ENCODE peak calls at places on chromosomes 1 and 21, in four cellular contexts. One of them, this sample, is unnamed.

GRCh38 chr21:33801424-33802405 is 113.9 kb downstream of the ATP5PO start:
- DNase-seq in trophoblast cell: peak; percentile 93
- DNase-seq in neural progenitor cell: peak; percentile 66
- DNase-seq in adipocyte: peak; percentile 75
- DNase-seq in this sample: no peak

GRCh38 chr1:29990304-29990703 is 733.1 kb downstream of the MATN1 start:
- DNase-seq in neural progenitor cell: no peak
- DNase-seq in adipocyte: no peak
- DNase-seq in trophoblast cell: no peak
- DNase-seq in this sample: no peak

GRCh38 chr1:44029260-44029910 is 1.9 kb downstream of the SLC6A9 start:
- DNase-seq in trophoblast cell: no peak
- DNase-seq in adipocyte: no peak
- DNase-seq in neural progenitor cell: no peak
- DNase-seq in this sample: no peak

GRCh38 chr1:245807306-245807705 is 652.5 kb downstream of the KIF26B start:
- DNase-seq in neural progenitor cell: no peak
- DNase-seq in adipocyte: no peak
- DNase-seq in trophoblast cell: no peak
- DNase-seq in this sample: no peak

GRCh38 chr1:178382372-178382771 is 114.4 kb downstream of the CLEC20A start:
- DNase-seq in neural progenitor cell: no peak
- DNase-seq in trophoblast cell: no peak
- DNase-seq in adipocyte: no peak
- DNase-seq in this sample: no peak

GRCh38 chr1:18440385-18441226 is 40.1 kb upstream of the KLHDC7A start:
- DNase-seq in trophoblast cell: no peak
- DNase-seq in adipocyte: no peak
- DNase-seq in neural progenitor cell: no peak
- DNase-seq in this sample: no peak

GRCh38 chr1:231799363-231799986 is 172.9 kb downstream of the DISC1 start:
- DNase-seq in adipocyte: no peak
- DNase-seq in trophoblast cell: no peak
- DNase-seq in neural progenitor cell: no peak
- DNase-seq in this sample: no peak

GRCh38 chr1:165279831-165280351 is 76.6 kb downstream of the LMX1A start:
- DNase-seq in neural progenitor cell: peak; percentile 62
- DNase-seq in trophoblast cell: no peak
- DNase-seq in adipocyte: no peak
- DNase-seq in this sample: no peak

GRCh38 chr1:182652933-182653332 is 31.5 kb downstream of the RGS8 start:
- DNase-seq in neural progenitor cell: no peak
- DNase-seq in adipocyte: no peak
- DNase-seq in trophoblast cell: no peak
- DNase-seq in this sample: no peak

GRCh38 chr1:31690921-31691320 is 12.9 kb downstream of the COL16A1 start:
- DNase-seq in trophoblast cell: no peak
- DNase-seq in neural progenitor cell: no peak
- DNase-seq in adipocyte: no peak
- DNase-seq in this sample: no peak

GRCh38 chr1:181514298-181515290 is 31.3 kb downstream of the CACNA1E start:
- DNase-seq in neural progenitor cell: no peak
- DNase-seq in trophoblast cell: no peak
- DNase-seq in adipocyte: no peak
- DNase-seq in this sample: no peak

GRCh38 chr21:41755258-41755933 is 11.5 kb downstream of the RIPK4 start:
- DNase-seq in adipocyte: no peak
- DNase-seq in trophoblast cell: peak; percentile 40
- DNase-seq in neural progenitor cell: no peak
- DNase-seq in this sample: no peak

GRCh38 chr1:66217021-66217420 is 316.9 kb upstream of the SGIP1 start:
- DNase-seq in adipocyte: no peak
- DNase-seq in trophoblast cell: no peak
- DNase-seq in neural progenitor cell: no peak
- DNase-seq in this sample: no peak

GRCh38 chr1:114130846-114131525 is 22.7 kb downstream of the SYT6 start:
- DNase-seq in neural progenitor cell: peak; percentile 42
- DNase-seq in trophoblast cell: no peak
- DNase-seq in adipocyte: no peak
- DNase-seq in this sample: no peak

GRCh38 chr1:19006000-19006399 is 49.5 kb upstream of the IFFO2 start:
- DNase-seq in adipocyte: no peak
- DNase-seq in trophoblast cell: no peak
- DNase-seq in neural progenitor cell: no peak
- DNase-seq in this sample: no peak

GRCh38 chr1:100502052-100502792 is 35.7 kb upstream of the GPR88 start:
- DNase-seq in adipocyte: peak; percentile 62
- DNase-seq in neural progenitor cell: no peak
- DNase-seq in trophoblast cell: peak; percentile 85
- DNase-seq in this sample: no peak

GRCh38 chr1:15180189-15180588 is 26.6 kb downstream of the TMEM51 start:
- DNase-seq in neural progenitor cell: no peak
- DNase-seq in adipocyte: no peak
- DNase-seq in trophoblast cell: no peak
- DNase-seq in this sample: no peak

GRCh38 chr1:222657899-222658298 is 40.0 kb downstream of the MIA3 start:
- DNase-seq in neural progenitor cell: no peak
- DNase-seq in adipocyte: no peak
- DNase-seq in trophoblast cell: no peak
- DNase-seq in this sample: no peak

GRCh38 chr1:36480161-36480560 is 2.6 kb downstream of the CSF3R start:
- DNase-seq in neural progenitor cell: no peak
- DNase-seq in adipocyte: no peak
- DNase-seq in trophoblast cell: no peak
- DNase-seq in this sample: no peak

GRCh38 chr1:112381324-112382076 is 14.5 kb upstream of the CTTNBP2NL start:
- DNase-seq in adipocyte: no peak
- DNase-seq in neural progenitor cell: no peak
- DNase-seq in trophoblast cell: no peak
- DNase-seq in this sample: no peak

GRCh38 chr1:181090653-181091126 is 2.2 kb downstream of the IER5 start:
- DNase-seq in adipocyte: peak; percentile 42
- DNase-seq in trophoblast cell: peak; percentile 50
- DNase-seq in neural progenitor cell: no peak
- DNase-seq in this sample: peak; percentile 16

GRCh38 chr1:230086152-230086551 is 19.1 kb downstream of the GALNT2 start:
- DNase-seq in trophoblast cell: peak; percentile 16
- DNase-seq in adipocyte: no peak
- DNase-seq in neural progenitor cell: no peak
- DNase-seq in this sample: no peak

GRCh38 chr1:47223921-47224675 is 7.9 kb downstream of the TAL1 start:
- DNase-seq in neural progenitor cell: no peak
- DNase-seq in adipocyte: no peak
- DNase-seq in trophoblast cell: no peak
- DNase-seq in this sample: no peak

GRCh38 chr1:37169743-37170275 is 135.5 kb upstream of the GRIK3 start:
- DNase-seq in neural progenitor cell: peak; percentile 20
- DNase-seq in adipocyte: no peak
- DNase-seq in trophoblast cell: no peak
- DNase-seq in this sample: no peak

GRCh38 chr21:45102391-45102932 is 28.1 kb downstream of the ADARB1 start:
- DNase-seq in adipocyte: peak; percentile 81
- DNase-seq in neural progenitor cell: no peak
- DNase-seq in trophoblast cell: peak; percentile 19
- DNase-seq in this sample: no peak

GRCh38 chr1:43582162-43582566 is 51.5 kb downstream of the PTPRF start:
- DNase-seq in trophoblast cell: peak; percentile 75
- DNase-seq in neural progenitor cell: peak; percentile 31
- DNase-seq in adipocyte: peak; percentile 75
- DNase-seq in this sample: peak; percentile 25

GRCh38 chr21:33541105-33541711 is 709 bp downstream of the GART start:
- DNase-seq in adipocyte: peak; percentile 39
- DNase-seq in trophoblast cell: peak; percentile 19
- DNase-seq in neural progenitor cell: peak; percentile 12
- DNase-seq in this sample: peak; percentile 23

GRCh38 chr1:181392613-181393170 is 90.6 kb upstream of the CACNA1E start:
- DNase-seq in neural progenitor cell: no peak
- DNase-seq in adipocyte: no peak
- DNase-seq in trophoblast cell: peak; percentile 91
- DNase-seq in this sample: no peak

GRCh38 chr1:24155011-24155782 is 12.3 kb upstream of the IL22RA1 start:
- DNase-seq in trophoblast cell: no peak
- DNase-seq in adipocyte: no peak
- DNase-seq in neural progenitor cell: peak; percentile 33
- DNase-seq in this sample: no peak

GRCh38 chr1:30915491-30916230 is 7.1 kb upstream of the SDC3 start:
- DNase-seq in adipocyte: no peak
- DNase-seq in trophoblast cell: no peak
- DNase-seq in neural progenitor cell: peak; percentile 2
- DNase-seq in this sample: no peak

GRCh38 chr1:91754348-91754747 is 131.6 kb downstream of the TGFBR3 start:
- DNase-seq in trophoblast cell: peak; percentile 55
- DNase-seq in neural progenitor cell: no peak
- DNase-seq in adipocyte: peak; percentile 49
- DNase-seq in this sample: no peak

GRCh38 chr21:15809818-15810217 is 80.0 kb downstream of the USP25 start:
- DNase-seq in neural progenitor cell: no peak
- DNase-seq in adipocyte: peak; percentile 85
- DNase-seq in trophoblast cell: peak; percentile 51
- DNase-seq in this sample: peak; percentile 10

GRCh38 chr1:106517218-106517617 is 539.3 kb upstream of the PRMT6 start:
- DNase-seq in neural progenitor cell: no peak
- DNase-seq in trophoblast cell: no peak
- DNase-seq in adipocyte: no peak
- DNase-seq in this sample: no peak

DNA sequence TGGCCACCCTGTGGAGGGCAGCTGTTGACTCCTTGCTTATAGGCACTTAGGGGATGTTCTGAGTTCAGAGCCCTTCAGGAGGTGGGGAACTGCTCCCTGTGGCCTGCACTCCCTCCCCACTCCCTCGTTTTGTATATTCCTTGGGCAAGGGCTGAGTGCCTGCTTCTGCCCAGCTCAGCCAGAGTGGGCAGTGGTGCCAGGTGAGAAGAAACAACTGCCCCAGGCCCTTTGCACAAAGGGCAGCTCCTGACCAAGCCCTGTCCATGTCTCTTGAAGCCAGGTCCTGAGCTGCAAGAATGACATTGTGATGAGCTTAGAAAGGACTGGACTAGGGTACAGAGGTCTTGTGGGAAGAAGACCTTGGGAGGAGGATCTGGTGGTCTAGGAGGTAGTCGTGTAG is 2.2 kb downstream of the AGTRAP start:
- DNase-seq in neural progenitor cell: no peak
- DNase-seq in adipocyte: no peak
- DNase-seq in trophoblast cell: no peak
- DNase-seq in this sample: no peak
- H3K4me1 ChIP-seq in neural progenitor cell: peaks cover 15% of the 10 kb centered on the region
- H3K4me1 ChIP-seq in adipocyte: peaks cover 17% of the 10 kb centered on the region
- H3K4me1 ChIP-seq in trophoblast cell: peaks cover 13% of the 10 kb centered on the region
- H3K4me1 ChIP-seq in this sample: peaks cover 60% of the 10 kb centered on the region

DNA sequence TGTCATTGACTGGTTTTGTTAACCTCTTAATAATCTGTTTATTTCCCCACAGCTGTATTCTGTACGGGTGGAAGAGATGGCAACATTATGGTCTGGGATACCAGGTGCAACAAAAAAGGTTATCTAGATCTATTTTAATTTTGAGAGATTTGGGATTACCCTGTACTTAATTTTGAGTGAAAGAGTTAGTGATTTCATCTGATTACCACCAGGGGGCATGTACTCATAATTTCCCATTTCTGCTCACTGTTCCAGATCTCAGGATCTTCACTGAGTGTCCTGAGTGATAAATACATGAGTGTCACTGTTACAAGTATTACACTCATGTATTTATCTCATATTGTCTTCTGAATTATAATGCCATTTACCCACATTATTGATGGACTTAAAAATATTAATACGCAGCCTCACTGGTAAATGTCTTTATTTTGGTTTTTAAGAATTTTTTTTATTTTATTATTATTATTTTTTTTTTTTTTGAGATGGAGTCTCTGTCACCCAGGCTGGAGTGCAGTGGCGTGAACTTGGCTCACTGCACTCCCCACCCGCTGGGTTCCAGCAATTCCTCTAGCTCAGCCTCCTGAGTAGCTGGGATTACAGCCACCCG is 27.4 kb downstream of the DTL start:
- DNase-seq in trophoblast cell: peak; percentile 76
- DNase-seq in adipocyte: peak; percentile 85
- DNase-seq in neural progenitor cell: peak; percentile 40
- DNase-seq in this sample: peak; percentile 37
- H3K4me1 ChIP-seq in trophoblast cell: no peaks in the 10 kb centered on the region
- H3K4me1 ChIP-seq in adipocyte: no peaks in the 10 kb centered on the region
- H3K4me1 ChIP-seq in neural progenitor cell: no peaks in the 10 kb centered on the region
- H3K4me1 ChIP-seq in this sample: no peaks in the 10 kb centered on the region

GRCh38 chr1:155070721-155071556 is 7.4 kb downstream of the EFNA4 start:
- DNase-seq in adipocyte: peak; percentile 78
- DNase-seq in trophoblast cell: peak; percentile 66
- DNase-seq in neural progenitor cell: peak; percentile 95
- DNase-seq in this sample: peak; percentile 78

GRCh38 chr1:155071701-155072100 is 6.9 kb upstream of the EFNA3 start:
- DNase-seq in trophoblast cell: no peak
- DNase-seq in neural progenitor cell: peak; percentile 91
- DNase-seq in adipocyte: no peak
- DNase-seq in this sample: no peak

GRCh38 chr1:155070392-155070700 is 6.8 kb downstream of the EFNA4 start:
- DNase-seq in neural progenitor cell: no peak
- DNase-seq in trophoblast cell: no peak
- DNase-seq in adipocyte: no peak
- DNase-seq in this sample: no peak

GRCh38 chr1:155068599-155068998 is 5.1 kb downstream of the EFNA4 start:
- DNase-seq in neural progenitor cell: no peak
- DNase-seq in adipocyte: no peak
- DNase-seq in trophoblast cell: no peak
- DNase-seq in this sample: no peak

DNA sequence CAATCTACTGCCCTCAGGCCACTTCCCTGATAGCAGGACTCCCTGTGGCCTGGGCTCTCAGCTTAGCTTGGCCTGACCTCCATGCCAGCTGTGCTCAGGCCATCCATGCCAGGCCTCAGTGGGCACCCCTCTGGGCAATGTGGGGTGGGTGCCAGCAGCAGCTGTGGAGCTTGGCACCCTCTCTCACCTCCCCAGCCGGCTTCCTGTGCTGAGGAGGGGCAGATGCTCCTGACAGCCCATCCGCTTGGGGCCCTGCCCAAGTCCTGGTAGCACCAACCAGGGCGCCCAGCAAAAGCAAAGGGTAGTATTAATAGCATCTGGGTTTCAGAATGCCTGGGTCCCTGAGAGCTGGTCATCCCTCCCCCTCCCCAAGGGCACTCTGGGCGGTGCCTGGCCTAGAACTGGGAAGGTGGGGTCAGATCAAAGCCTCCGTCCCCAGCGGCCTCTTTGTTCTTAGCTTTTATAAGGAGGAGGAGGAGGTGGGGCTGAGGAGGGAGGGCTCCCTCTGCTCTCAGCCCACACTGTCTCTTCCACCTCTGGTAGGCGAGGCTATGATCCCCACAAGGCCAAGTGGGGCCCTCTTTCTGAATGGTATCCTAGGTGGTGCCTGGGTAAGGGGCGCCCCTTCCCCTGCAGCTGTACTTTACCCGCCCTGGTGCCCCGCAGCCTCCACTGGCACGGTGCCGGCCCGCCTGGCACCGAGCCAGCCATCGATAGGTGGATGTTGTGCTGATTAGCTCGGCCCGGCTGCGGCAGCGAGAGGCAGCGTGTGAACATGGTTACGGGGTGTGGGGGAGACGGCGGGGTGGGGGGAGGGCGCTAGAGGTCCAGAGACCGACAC is 6.2 kb downstream of the EFNA4 start:
- DNase-seq in neural progenitor cell: peak; percentile 60
- DNase-seq in trophoblast cell: no peak
- DNase-seq in adipocyte: no peak
- DNase-seq in this sample: no peak
- H3K4me1 ChIP-seq in neural progenitor cell: peaks cover 22% of the 10 kb centered on the region
- H3K4me1 ChIP-seq in trophoblast cell: peaks cover 10% of the 10 kb centered on the region
- H3K4me1 ChIP-seq in adipocyte: peaks cover 5% of the 10 kb centered on the region
- H3K4me1 ChIP-seq in this sample: peaks cover 27% of the 10 kb centered on the region

GRCh38 chr1:3420218-3420951 is 34.1 kb upstream of the ARHGEF16 start:
- DNase-seq in adipocyte: no peak
- DNase-seq in neural progenitor cell: no peak
- DNase-seq in trophoblast cell: no peak
- DNase-seq in this sample: no peak
- H3K4me1 ChIP-seq in adipocyte: peaks cover 11% of the 10 kb centered on the region
- H3K4me1 ChIP-seq in neural progenitor cell: no peaks in the 10 kb centered on the region
- H3K4me1 ChIP-seq in trophoblast cell: no peaks in the 10 kb centered on the region
- H3K4me1 ChIP-seq in this sample: no peaks in the 10 kb centered on the region

This sample was measured in CD4-positive, CD25-positive, alpha-beta regulatory T cell.